ENCODE peak calls at places on chromosome 2, in eight cellular contexts. K is GM12891, W is adrenal gland, P is body of pancreas, Q is stomach, C is transverse colon, Y is lower leg skin, F is tibial nerve. L is an unnamed sample.

GRCh38 chr2:238424313-238424700 is 2.4 kb upstream of the ASB1 start:
- DNase-seq in F (no peak), Y (no peak), C (no peak), W (no peak), P (no peak), Q (peak), K (no peak), L (no peak)

GRCh38 chr2:241207151-241207550 is 18.7 kb downstream of the ANO7 start:
- DNase-seq in K (no peak), C (no peak), F (no peak), P (no peak), Q (no peak), Y (no peak), W (no peak), L (no peak)

GRCh38 chr2:234496835-234497591 is at the start of gene ARL4C:
- DNase-seq in Q (peak), W (peak), C (peak), Y (peak), F (no peak), P (peak), K (peak), L (peak)

GRCh38 chr2:109612991-109613921 is 510 bp downstream of the SEPTIN10 start:
- DNase-seq in K (no peak), Q (peak), W (peak), F (peak), C (peak), P (peak), Y (peak), L (peak)

GRCh38 chr2:188916831-188917230 is 57.3 kb upstream of the COL3A1 start:
- DNase-seq in K (no peak), P (no peak), F (no peak), W (no peak), Q (no peak), C (no peak), Y (no peak), L (no peak)

GRCh38 chr2:42421601-42422252 is 60.7 kb upstream of the COX7A2L start:
- DNase-seq in P (no peak), K (no peak), W (no peak), C (no peak), Q (no peak), F (no peak), Y (no peak), L (no peak)

GRCh38 chr2:178863856-178864620 is 56.8 kb upstream of the TTN start:
- DNase-seq in K (no peak), C (no peak), Q (no peak), P (peak), W (peak), Y (peak), F (no peak), L (peak)

GRCh38 chr2:54053830-54054229 is 61.6 kb upstream of the ACYP2 start:
- DNase-seq in Y (no peak), C (no peak), W (no peak), F (no peak), P (no peak), Q (no peak), K (no peak), L (no peak)

GRCh38 chr2:217038001-217038400 is 178.1 kb upstream of the TNP1 start:
- DNase-seq in Y (no peak), C (no peak), W (no peak), Q (no peak), P (no peak), F (no peak), K (no peak), L (no peak)

GRCh38 chr2:118814368-118814767 is 33.1 kb downstream of the EN1 start:
- DNase-seq in W (no peak), Y (no peak), C (no peak), F (no peak), K (no peak), Q (no peak), P (no peak), L (no peak)

GRCh38 chr2:11867926-11868325 is 121.5 kb downstream of the LPIN1 start:
- DNase-seq in W (no peak), C (no peak), P (no peak), Q (no peak), F (no peak), K (no peak), Y (no peak), L (no peak)

GRCh38 chr2:240224676-240225075 is 84.2 kb upstream of the OTOS start:
- DNase-seq in W (no peak), K (no peak), Q (peak), C (no peak), P (peak), F (no peak), Y (peak), L (no peak)

GRCh38 chr2:42495611-42496010 is 1.8 kb upstream of the KCNG3 start:
- DNase-seq in Y (peak), P (no peak), C (no peak), W (peak), F (no peak), K (no peak), Q (no peak), L (no peak)

GRCh38 chr2:40218679-40219078 is 233.2 kb downstream of the SLC8A1 start:
- DNase-seq in P (no peak), Q (peak), K (no peak), Y (no peak), C (peak), W (peak), F (peak), L (no peak)

GRCh38 chr2:61771904-61772845 is 81.7 kb downstream of the FAM161A start:
- DNase-seq in C (no peak), W (no peak), Y (no peak), P (no peak), F (no peak), K (no peak), Q (no peak), L (no peak)

GRCh38 chr2:203484266-203485112 is 50.6 kb downstream of the RAPH1 start:
- DNase-seq in Q (peak), K (no peak), C (peak), P (peak), W (no peak), Y (no peak), F (peak), L (no peak)

GRCh38 chr2:8119782-8120551 is 561.9 kb upstream of the ID2 start:
- DNase-seq in Y (no peak), P (no peak), W (peak), Q (no peak), C (peak), F (no peak), K (no peak), L (no peak)

GRCh38 chr2:6924101-6924917 is 7.1 kb downstream of the RNF144A start:
- DNase-seq in W (no peak), Q (no peak), P (no peak), Y (no peak), F (no peak), K (no peak), C (no peak), L (no peak)

GRCh38 chr2:39435254-39435653 is 1.8 kb downstream of the MAP4K3 start:
- DNase-seq in Y (no peak), P (no peak), Q (no peak), K (no peak), W (no peak), F (no peak), C (no peak), L (no peak)

GRCh38 chr2:187008111-187008510 is 159.1 kb upstream of the ZSWIM2 start:
- DNase-seq in W (no peak), F (no peak), C (no peak), K (no peak), P (no peak), Q (no peak), Y (no peak), L (no peak)

GRCh38 chr2:232420463-232421188 is 14.0 kb downstream of the ALPG start:
- DNase-seq in C (peak), P (peak), W (no peak), F (no peak), Q (peak), K (peak), Y (no peak), L (no peak)
- TF ChIP-seq POLR2A in C (no peak), P (no peak), W (no peak), F (no peak), Q (no peak), K (no peak), Y (no peak), L (no peak)

GRCh38 chr2:100560431-100560830 is 2.4 kb upstream of the PDCL3 start:
- DNase-seq in K (no peak), C (no peak), F (no peak), W (no peak), P (no peak), Q (no peak), Y (no peak), L (no peak)

GRCh38 chr2:100561191-100561590 is 1.6 kb upstream of the PDCL3 start:
- DNase-seq in K (no peak), P (no peak), W (no peak), Y (no peak), C (no peak), Q (no peak), F (no peak), L (no peak)

GRCh38 chr2:100563407-100564247 is 834 bp downstream of the PDCL3 start:
- DNase-seq in P (no peak), K (no peak), C (no peak), Y (no peak), Q (no peak), F (no peak), W (peak), L (no peak)

GRCh38 chr2:100562613-100563406 is at the start of gene PDCL3:
- DNase-seq in W (peak), F (peak), P (peak), Y (peak), Q (peak), K (peak), C (peak), L (peak)
- TF ChIP-seq POLR2A in W (peak), F (peak), P (peak), Y (no peak), Q (peak), K (peak), C (peak), L (peak)

DNA sequence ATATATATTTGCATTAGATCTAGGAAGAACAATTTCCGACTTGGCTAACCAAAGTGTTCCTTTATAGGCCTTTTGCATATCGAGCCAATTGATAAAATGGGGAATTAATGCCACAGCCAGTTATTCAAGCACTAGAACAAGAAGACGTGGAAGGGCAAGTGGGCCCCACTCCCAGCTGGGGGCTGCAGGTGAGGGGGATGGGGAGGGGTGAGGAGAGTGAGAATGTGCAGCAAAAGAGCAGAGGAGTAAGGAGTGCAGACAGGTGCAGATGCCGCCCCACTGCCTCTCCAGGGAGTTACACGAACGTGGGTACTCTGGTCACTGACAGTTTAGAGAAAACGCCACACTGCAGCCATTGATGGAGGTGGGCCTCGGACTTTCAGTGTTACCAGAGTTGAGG is 40.8 kb downstream of the GORASP2 start:
- DNase-seq in W (no peak), Q (no peak), K (no peak), Y (no peak), P (no peak), F (no peak), C (no peak), L (no peak)
- TF ChIP-seq POLR2A in W (no peak), Q (no peak), K (no peak), Y (no peak), P (no peak), F (no peak), C (no peak), L (no peak)

GRCh38 chr2:111957872-111958354 is 59.5 kb downstream of the MERTK start:
- DNase-seq in W (peak), Q (no peak), Y (no peak), C (no peak), F (no peak), K (no peak), P (no peak), L (no peak)
- TF ChIP-seq POLR2A in W (peak), Q (no peak), Y (no peak), C (no peak), F (no peak), K (no peak), P (no peak), L (no peak)

DNA sequence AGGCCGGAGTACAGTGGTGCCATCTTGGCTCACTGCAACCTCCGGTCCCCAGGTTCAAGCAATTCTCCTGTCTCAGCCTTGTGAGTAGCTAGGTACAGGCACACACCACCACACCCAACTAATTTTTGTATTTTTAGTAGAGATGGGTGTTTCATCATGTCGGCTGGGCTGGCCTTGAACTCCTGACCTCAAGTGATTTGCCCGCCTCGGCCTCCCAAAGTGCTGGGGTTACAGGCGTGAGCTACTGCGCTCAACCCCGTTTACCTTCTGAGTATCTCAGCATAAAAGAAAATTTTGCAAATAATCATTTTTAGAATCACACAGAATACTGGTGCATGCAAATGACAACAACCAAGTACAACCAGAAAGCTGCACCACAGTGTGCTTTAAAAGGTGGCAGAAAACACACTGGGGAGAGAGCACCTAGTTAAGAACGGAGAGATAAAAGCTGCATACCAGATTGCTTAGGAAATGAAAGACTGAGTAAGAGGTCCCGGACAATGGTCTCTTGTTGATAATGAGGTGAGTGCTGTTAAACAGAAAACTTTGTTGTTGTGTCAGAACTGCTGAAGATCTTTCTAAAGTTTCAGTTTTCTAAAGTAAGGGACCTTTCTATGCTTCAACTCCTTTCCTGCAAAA is 189.6 kb downstream of the ACTR3 start:
- DNase-seq in P (no peak), W (no peak), F (no peak), Y (no peak), Q (no peak), C (no peak), K (no peak), L (no peak)
- TF ChIP-seq POLR2A in P (no peak), W (no peak), F (no peak), Y (no peak), Q (no peak), C (no peak), K (no peak), L (no peak)

GRCh38 chr2:190663348-190663747 is 14.5 kb downstream of the NAB1 start:
- DNase-seq in Y (no peak), P (no peak), W (no peak), C (no peak), K (no peak), F (no peak), Q (no peak), L (no peak)
- TF ChIP-seq POLR2A in Y (no peak), P (no peak), W (no peak), C (no peak), K (no peak), F (no peak), Q (no peak), L (no peak)

GRCh38 chr2:20652673-20653575 is 2.0 kb upstream of the HS1BP3 start:
- DNase-seq in Y (no peak), K (no peak), C (no peak), W (no peak), P (no peak), F (no peak), Q (no peak), L (no peak)
- TF ChIP-seq POLR2A in Y (no peak), K (no peak), C (no peak), W (no peak), P (no peak), F (no peak), Q (no peak), L (no peak)

GRCh38 chr2:174026122-174026845 is 61.1 kb upstream of the SP3 start:
- DNase-seq in C (no peak), F (no peak), Q (no peak), W (no peak), P (no peak), K (no peak), Y (no peak), L (no peak)

GRCh38 chr2:174022431-174022830 is 57.3 kb upstream of the SP3 start:
- DNase-seq in P (no peak), F (no peak), W (no peak), C (no peak), Y (no peak), K (no peak), Q (no peak), L (no peak)

GRCh38 chr2:174024524-174025270 is 59.5 kb upstream of the SP3 start:
- DNase-seq in K (no peak), P (peak), F (peak), Y (peak), W (peak), C (peak), Q (peak), L (no peak)

GRCh38 chr2:174025271-174026121 is 60.3 kb upstream of the SP3 start:
- DNase-seq in Y (peak), F (peak), W (peak), C (peak), Q (peak), P (no peak), K (no peak), L (no peak)

DNA sequence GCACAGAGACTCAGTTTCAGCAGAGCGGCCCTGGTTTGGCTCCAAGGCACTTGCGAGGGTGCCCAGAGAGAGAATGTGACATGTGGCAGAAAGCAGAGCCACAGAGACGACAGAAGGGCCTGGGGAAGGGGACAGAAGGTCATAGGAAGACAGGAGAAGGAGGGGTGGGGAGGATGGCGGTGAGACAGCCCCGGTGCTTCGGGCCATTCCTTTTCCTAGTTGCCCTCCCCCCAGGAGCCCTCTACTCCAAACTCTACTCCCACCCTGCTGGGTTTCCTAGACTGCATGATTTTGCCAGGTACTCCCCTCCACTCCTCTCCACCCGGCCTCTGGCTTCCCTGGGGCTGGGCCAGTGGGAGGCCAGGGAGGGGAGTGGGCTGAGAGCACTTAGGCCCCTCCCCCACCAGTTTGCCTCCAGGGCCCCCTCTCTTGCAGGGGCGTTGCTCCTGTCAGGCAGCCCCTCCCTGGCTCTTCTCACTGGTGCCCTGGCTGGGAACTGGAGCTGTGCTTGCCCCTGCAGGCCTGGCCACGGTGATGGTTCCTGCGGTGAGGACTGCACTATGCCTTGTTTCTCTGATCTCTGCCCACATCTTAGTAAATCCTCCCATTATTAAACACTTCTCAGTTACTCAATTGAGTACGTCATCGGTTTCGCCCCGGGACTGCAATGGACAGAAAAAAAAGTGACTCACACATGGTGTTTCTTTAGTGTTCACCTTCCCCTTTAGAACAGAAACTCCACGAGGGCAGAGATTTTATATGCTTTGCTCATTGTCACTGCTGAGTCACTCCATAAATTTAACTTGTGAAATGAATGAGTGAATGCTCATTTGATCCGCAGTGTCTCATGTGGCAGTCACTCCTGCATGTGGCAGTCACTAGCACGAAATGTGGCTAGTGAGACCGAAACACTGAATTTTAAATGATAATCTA is 58.7 kb upstream of the SP3 start:
- DNase-seq in Y (peak), Q (peak), F (peak), C (peak), W (peak), P (no peak), K (no peak), L (no peak)
- TF ChIP-seq POLR2A in Y (no peak), Q (no peak), F (no peak), C (no peak), W (no peak), P (no peak), K (no peak), L (no peak)

L was measured in H54.